ENCODE peak calls at places on chromosomes 12 and 14, in ten cellular contexts. Z, H, J, K, F, O, V, L, Y and X are unnamed samples.

GRCh38 chr12:78290606-78291345 is 460.1 kb downstream of the NAV3 start:
- DNase-seq in V (peak; percentile 89), J (no peak), H (no peak), L (no peak), Y (no peak), K (no peak), F (no peak), Z (no peak), O (no peak), X (no peak)

GRCh38 chr12:114774181-114774580 is 90.2 kb upstream of the TBX3 start:
- DNase-seq in K (no peak), H (no peak), V (peak; percentile 82), F (no peak), O (no peak), L (no peak), Y (no peak), Z (no peak), J (no peak), X (peak; percentile 99)

GRCh38 chr12:26269554-26270284 is 74.3 kb downstream of the SSPN start:
- DNase-seq in F (no peak), K (no peak), O (no peak), L (no peak), Y (no peak), J (no peak), V (no peak), Z (no peak), H (no peak), X (no peak)

GRCh38 chr14:92315050-92315785 is 7.7 kb upstream of the SLC24A4 start:
- DNase-seq in K (no peak), L (no peak), Z (peak; percentile 16), V (no peak), H (peak; percentile 43), F (no peak), O (no peak), Y (no peak), J (no peak), X (no peak)

GRCh38 chr12:44881197-44881596 is 5.1 kb upstream of the NELL2 start:
- DNase-seq in Z (no peak), F (no peak), Y (no peak), J (no peak), K (no peak), L (no peak), H (no peak), O (no peak), V (no peak), X (no peak)

GRCh38 chr14:57168138-57168695 is 100.5 kb downstream of the EXOC5 start:
- DNase-seq in O (no peak), K (no peak), L (no peak), H (no peak), F (no peak), V (no peak), Z (no peak), J (no peak), Y (no peak), X (no peak)

GRCh38 chr14:23385840-23386657 is 9.2 kb downstream of the CMTM5 start:
- DNase-seq in Z (no peak), V (no peak), L (no peak), J (no peak), O (no peak), F (no peak), Y (no peak), H (no peak), K (no peak), X (no peak)

GRCh38 chr14:101129750-101130149 is 226.2 kb upstream of the RTL1 start:
- DNase-seq in Z (no peak), V (no peak), F (no peak), L (no peak), K (no peak), H (no peak), Y (no peak), O (no peak), J (no peak), X (no peak)

GRCh38 chr12:93783827-93784226 is 106.7 kb downstream of the CRADD start:
- DNase-seq in H (no peak), Z (no peak), K (peak; percentile 46), Y (peak; percentile 47), J (no peak), F (no peak), L (no peak), V (no peak), O (no peak), X (no peak)

GRCh38 chr12:34190054-34190453 is 167.8 kb downstream of the ALG10 start:
- DNase-seq in K (no peak), L (no peak), H (no peak), O (no peak), V (no peak), F (no peak), Z (no peak), Y (no peak), J (no peak), X (no peak)

GRCh38 chr14:53591816-53592215 is 364.8 kb downstream of the BMP4 start:
- DNase-seq in H (no peak), L (no peak), J (no peak), K (no peak), V (no peak), O (no peak), Z (no peak), F (no peak), Y (no peak), X (no peak)
- H3K27me3 ChIP-seq in H (no peaks in the 10 kb centered on the region), L (no peaks in the 10 kb centered on the region), J (no peaks in the 10 kb centered on the region), K (no peaks in the 10 kb centered on the region), V (peaks cover 5% of the 10 kb centered on the region), O (no peaks in the 10 kb centered on the region), Z (no peaks in the 10 kb centered on the region), F (no peaks in the 10 kb centered on the region), Y (no peaks in the 10 kb centered on the region), X (no peaks in the 10 kb centered on the region)

GRCh38 chr12:53892760-53893159 is 45.9 kb upstream of the HOXC13 start:
- DNase-seq in O (no peak), J (no peak), Y (no peak), L (no peak), F (no peak), K (no peak), V (no peak), H (no peak), Z (no peak), X (no peak)
- H3K27me3 ChIP-seq in O (no peaks in the 10 kb centered on the region), J (peaks cover 59% of the 10 kb centered on the region), Y (peaks cover 35% of the 10 kb centered on the region), L (no peaks in the 10 kb centered on the region), F (peaks cover 10% of the 10 kb centered on the region), K (peaks cover 7% of the 10 kb centered on the region), V (no peaks in the 10 kb centered on the region), H (no peaks in the 10 kb centered on the region), Z (peaks cover 8% of the 10 kb centered on the region), X (no peaks in the 10 kb centered on the region)

GRCh38 chr12:16610743-16611142 is 4.8 kb upstream of the LMO3 start:
- DNase-seq in O (no peak), Y (no peak), F (no peak), K (no peak), Z (no peak), V (no peak), L (no peak), J (no peak), H (no peak), X (no peak)

GRCh38 chr12:16607895-16608294 is 1.9 kb upstream of the LMO3 start:
- DNase-seq in V (no peak), Z (no peak), J (no peak), F (no peak), H (no peak), Y (no peak), O (no peak), K (no peak), L (no peak), X (no peak)

GRCh38 chr12:16610006-16610520 is 4.1 kb upstream of the LMO3 start:
- DNase-seq in J (no peak), K (no peak), Y (no peak), F (no peak), H (no peak), V (no peak), L (no peak), Z (no peak), O (no peak), X (no peak)

GRCh38 chr12:16608346-16608745 is 2.4 kb upstream of the LMO3 start:
- DNase-seq in H (no peak), V (no peak), J (no peak), K (no peak), L (no peak), Z (no peak), Y (no peak), O (no peak), F (no peak), X (no peak)

DNA sequence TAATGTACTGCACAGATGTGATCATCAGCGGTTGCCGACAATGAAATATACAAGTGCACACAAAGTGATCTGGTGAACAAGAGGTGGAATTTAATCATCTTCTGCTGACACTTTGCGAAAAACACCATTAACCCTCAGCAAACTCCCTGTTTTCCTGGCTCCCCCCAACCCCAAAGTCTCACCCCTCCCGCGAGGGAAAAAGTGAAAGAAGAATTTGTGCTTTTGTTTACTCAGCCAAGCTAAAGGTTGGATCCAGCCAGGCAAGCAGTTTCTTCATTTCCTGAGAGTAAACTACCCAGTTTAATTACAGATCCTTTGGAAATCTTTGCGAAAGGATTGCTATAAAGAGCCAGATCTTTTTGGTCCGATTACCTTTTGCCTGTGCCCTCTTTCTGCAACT is 3.2 kb upstream of the LMO3 start:
- DNase-seq in F (no peak), J (no peak), V (no peak), Y (no peak), Z (no peak), H (no peak), L (no peak), O (no peak), K (no peak), X (no peak)
- H3K27me3 ChIP-seq in F (peaks cover 4% of the 10 kb centered on the region), J (peaks cover 9% of the 10 kb centered on the region), V (peaks cover 3% of the 10 kb centered on the region), Y (peaks cover 7% of the 10 kb centered on the region), Z (no peaks in the 10 kb centered on the region), H (no peaks in the 10 kb centered on the region), L (no peaks in the 10 kb centered on the region), O (no peaks in the 10 kb centered on the region), K (no peaks in the 10 kb centered on the region), X (peaks cover 32% of the 10 kb centered on the region)

GRCh38 chr14:37591941-37592287 is 3.1 kb downstream of the FOXA1 start:
- DNase-seq in F (no peak), Z (no peak), O (no peak), J (no peak), H (no peak), L (no peak), V (no peak), Y (no peak), K (no peak), X (no peak)

GRCh38 chr14:37588956-37589737 is 5.9 kb downstream of the FOXA1 start:
- DNase-seq in H (no peak), L (no peak), O (no peak), Z (no peak), F (no peak), Y (no peak), K (no peak), V (no peak), J (no peak), X (no peak)

GRCh38 chr14:37590096-37590809 is 4.8 kb downstream of the FOXA1 start:
- DNase-seq in L (no peak), Y (no peak), V (no peak), H (no peak), J (no peak), O (no peak), K (no peak), Z (no peak), F (no peak), X (no peak)

GRCh38 chr14:37591311-37591940 is 3.6 kb downstream of the FOXA1 start:
- DNase-seq in H (peak; percentile 89), O (no peak), K (no peak), F (no peak), L (no peak), Y (no peak), J (no peak), Z (no peak), V (no peak), X (no peak)

DNA sequence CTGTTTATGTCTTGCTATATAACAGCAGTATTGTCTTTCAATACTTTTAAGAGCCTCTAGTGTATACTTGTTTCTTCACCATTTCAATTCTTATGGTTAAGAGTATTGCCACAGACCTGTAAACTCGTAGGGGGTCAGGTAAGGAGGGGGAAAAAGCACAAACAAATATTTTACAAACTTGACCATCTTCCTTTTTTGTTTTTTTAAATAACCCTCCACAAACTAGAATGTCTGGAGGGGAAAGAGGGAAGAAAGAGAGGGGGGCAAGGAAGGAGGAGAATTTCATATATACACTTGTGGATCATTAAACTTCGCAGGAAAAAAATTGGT is 4.3 kb downstream of the FOXA1 start:
- DNase-seq in L (no peak), V (no peak), O (no peak), Y (no peak), J (no peak), F (no peak), H (no peak), K (no peak), Z (no peak), X (no peak)
- H3K27me3 ChIP-seq in L (peaks cover 21% of the 10 kb centered on the region), V (peaks cover 73% of the 10 kb centered on the region), O (no peaks in the 10 kb centered on the region), Y (peaks cover 47% of the 10 kb centered on the region), J (peaks cover 95% of the 10 kb centered on the region), F (peaks cover 95% of the 10 kb centered on the region), H (peaks cover 40% of the 10 kb centered on the region), K (peaks cover 18% of the 10 kb centered on the region), Z (peaks cover 99% of the 10 kb centered on the region), X (peaks cover 58% of the 10 kb centered on the region)